ENCODE peak calls at places on chromosomes 6 and 20, in six cellular contexts. Q, E, V, N, P and D are unnamed samples.

GRCh38 chr6:36605560-36606391 is 11.6 kb downstream of the SRSF3 start:
- DNase-seq in E (no peak), V (no peak), Q (peak), P (peak), N (peak), D (no peak)

GRCh38 chr6:91852232-91852631 is 1265.4 kb upstream of the MAP3K7 start:
- DNase-seq in V (no peak), Q (no peak), N (no peak), P (no peak), E (no peak), D (no peak)

GRCh38 chr20:49595811-49596545 is 28.0 kb upstream of the PTGIS start:
- DNase-seq in P (no peak), N (peak), Q (no peak), V (peak), E (no peak), D (no peak)

GRCh38 chr20:34525342-34525708 is 9.1 kb downstream of the DYNLRB1 start:
- DNase-seq in Q (no peak), E (no peak), N (no peak), V (no peak), P (no peak), D (peak)

GRCh38 chr6:14278000-14278399 is 160.4 kb downstream of the CD83 start:
- DNase-seq in P (no peak), V (no peak), Q (no peak), N (no peak), E (no peak), D (no peak)

GRCh38 chr6:150717419-150717818 is 117.7 kb downstream of the PLEKHG1 start:
- DNase-seq in V (no peak), P (no peak), E (no peak), N (no peak), Q (no peak), D (no peak)

GRCh38 chr20:52838510-52839241 is 133.5 kb upstream of the TSHZ2 start:
- DNase-seq in N (no peak), V (no peak), Q (no peak), E (no peak), P (no peak), D (no peak)

GRCh38 chr6:132675749-132676148 is 16.8 kb upstream of the TAAR1 start:
- DNase-seq in N (no peak), V (no peak), Q (no peak), E (no peak), P (no peak), D (no peak)

GRCh38 chr6:99143108-99143828 is 195.5 kb upstream of the FBXL4 start:
- DNase-seq in Q (no peak), P (no peak), V (no peak), N (no peak), E (no peak), D (no peak)

GRCh38 chr6:155498370-155498769 is 42.7 kb upstream of the NOX3 start:
- DNase-seq in N (peak), E (no peak), V (peak), Q (no peak), P (no peak), D (no peak)

GRCh38 chr6:138609801-138610430 is 110.6 kb upstream of the NHSL1 start:
- DNase-seq in V (no peak), N (peak), P (no peak), E (no peak), Q (no peak), D (no peak)

GRCh38 chr20:62430311-62430853 is 3.0 kb upstream of the RBBP8NL start:
- DNase-seq in N (no peak), Q (no peak), V (no peak), P (no peak), E (no peak), D (no peak)

GRCh38 chr20:37226889-37227288 is 34.7 kb downstream of the GHRH start:
- DNase-seq in N (peak), P (no peak), V (peak), Q (no peak), E (no peak), D (no peak)

GRCh38 chr6:131383421-131384411 is 189.3 kb upstream of the ARG1 start:
- DNase-seq in V (no peak), N (peak), Q (no peak), P (no peak), E (no peak), D (no peak)

DNA sequence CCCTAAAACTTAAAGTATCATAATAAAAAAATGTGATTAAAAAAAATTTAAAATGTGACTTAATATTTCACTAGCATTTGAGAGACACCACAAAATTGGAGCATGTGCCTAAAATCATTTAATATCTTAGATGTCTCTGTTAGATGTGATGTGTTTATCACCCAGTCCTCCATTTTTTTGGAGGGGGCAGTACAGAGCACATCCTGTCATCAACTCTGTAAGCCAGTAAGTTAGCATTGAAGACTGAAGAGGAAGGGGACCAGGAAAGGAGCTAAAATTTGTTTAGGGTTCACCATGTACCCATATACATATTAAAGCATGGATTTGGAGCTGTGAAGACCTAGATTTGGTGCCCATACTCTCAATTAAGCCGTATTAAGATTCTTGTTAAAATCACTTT is 30.7 kb upstream of the ADIG start:
- DNase-seq in Q (no peak), P (no peak), V (no peak), E (no peak), N (no peak), D (no peak)
- TF ChIP-seq CTCF in Q (no peak), P (no peak), V (no peak), E (no peak), N (peak), D (peak)

GRCh38 chr6:18528084-18528743 is 141.1 kb downstream of the RNF144B start:
- DNase-seq in V (no peak), P (no peak), E (no peak), N (peak), Q (no peak), D (no peak)
- TF ChIP-seq CTCF in V (peak), P (no peak), E (no peak), N (peak), Q (no peak), D (peak)

DNA sequence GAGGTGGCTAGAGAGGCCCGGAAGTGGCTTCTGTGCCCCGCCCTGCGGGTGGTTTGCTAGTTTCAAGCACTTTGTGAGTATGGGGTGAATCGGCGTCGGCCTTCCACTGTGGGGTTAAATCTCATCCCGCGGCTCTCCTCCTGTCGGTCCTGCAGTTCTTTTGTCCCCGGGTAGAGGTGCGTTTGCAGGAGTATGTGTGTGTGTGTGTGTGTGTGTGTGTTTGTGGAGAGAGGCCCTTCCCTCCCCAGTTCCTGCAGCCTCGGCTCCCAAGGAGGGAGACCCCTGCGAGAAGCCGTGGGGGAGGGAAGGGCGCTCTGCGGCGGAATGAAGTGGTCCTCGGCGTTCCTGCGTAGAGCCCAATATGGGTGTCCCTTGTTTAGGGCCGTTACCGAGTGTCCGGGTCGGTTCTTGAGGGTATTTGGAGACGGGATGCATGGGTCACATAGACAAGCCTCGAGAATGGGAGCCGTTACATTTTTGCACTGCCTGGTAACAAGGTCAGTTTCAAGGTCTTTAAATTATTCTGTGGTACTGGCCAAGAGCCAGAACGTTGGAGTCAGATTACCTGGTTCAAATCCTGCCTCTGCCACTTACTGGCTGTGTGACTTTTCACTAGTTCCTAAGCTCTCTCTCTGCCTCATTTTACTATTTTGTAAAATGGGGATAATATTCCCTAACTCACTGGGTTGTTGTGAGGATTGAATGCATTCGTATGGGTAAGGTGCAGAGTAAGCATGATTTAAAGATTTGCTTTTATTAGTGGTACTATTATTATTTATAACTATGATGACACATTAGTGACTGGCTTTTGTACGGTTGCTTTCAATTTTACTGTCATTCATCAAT is at the start of gene ZKSCAN3:
- DNase-seq in V (peak), Q (peak), E (peak), P (peak), N (peak), D (peak)
- TF ChIP-seq CTCF in V (no peak), Q (no peak), E (no peak), P (no peak), N (no peak), D (no peak)

GRCh38 chr20:58555078-58555765 is 40.0 kb upstream of the APCDD1L start:
- DNase-seq in P (peak), Q (no peak), V (peak), E (no peak), N (peak), D (no peak)
- TF ChIP-seq CTCF in P (no peak), Q (no peak), V (no peak), E (no peak), N (no peak), D (no peak)

GRCh38 chr6:37696841-37697735 is 595 bp downstream of the MDGA1 start:
- DNase-seq in N (no peak), V (no peak), P (no peak), Q (peak), E (peak), D (no peak)
- TF ChIP-seq CTCF in N (no peak), V (no peak), P (no peak), Q (no peak), E (no peak), D (peak)

GRCh38 chr20:4953881-4954280 is 47.4 kb downstream of the SLC23A2 start:
- DNase-seq in P (no peak), Q (no peak), E (no peak), V (no peak), N (no peak), D (no peak)
- TF ChIP-seq CTCF in P (no peak), Q (no peak), E (no peak), V (no peak), N (no peak), D (no peak)

DNA sequence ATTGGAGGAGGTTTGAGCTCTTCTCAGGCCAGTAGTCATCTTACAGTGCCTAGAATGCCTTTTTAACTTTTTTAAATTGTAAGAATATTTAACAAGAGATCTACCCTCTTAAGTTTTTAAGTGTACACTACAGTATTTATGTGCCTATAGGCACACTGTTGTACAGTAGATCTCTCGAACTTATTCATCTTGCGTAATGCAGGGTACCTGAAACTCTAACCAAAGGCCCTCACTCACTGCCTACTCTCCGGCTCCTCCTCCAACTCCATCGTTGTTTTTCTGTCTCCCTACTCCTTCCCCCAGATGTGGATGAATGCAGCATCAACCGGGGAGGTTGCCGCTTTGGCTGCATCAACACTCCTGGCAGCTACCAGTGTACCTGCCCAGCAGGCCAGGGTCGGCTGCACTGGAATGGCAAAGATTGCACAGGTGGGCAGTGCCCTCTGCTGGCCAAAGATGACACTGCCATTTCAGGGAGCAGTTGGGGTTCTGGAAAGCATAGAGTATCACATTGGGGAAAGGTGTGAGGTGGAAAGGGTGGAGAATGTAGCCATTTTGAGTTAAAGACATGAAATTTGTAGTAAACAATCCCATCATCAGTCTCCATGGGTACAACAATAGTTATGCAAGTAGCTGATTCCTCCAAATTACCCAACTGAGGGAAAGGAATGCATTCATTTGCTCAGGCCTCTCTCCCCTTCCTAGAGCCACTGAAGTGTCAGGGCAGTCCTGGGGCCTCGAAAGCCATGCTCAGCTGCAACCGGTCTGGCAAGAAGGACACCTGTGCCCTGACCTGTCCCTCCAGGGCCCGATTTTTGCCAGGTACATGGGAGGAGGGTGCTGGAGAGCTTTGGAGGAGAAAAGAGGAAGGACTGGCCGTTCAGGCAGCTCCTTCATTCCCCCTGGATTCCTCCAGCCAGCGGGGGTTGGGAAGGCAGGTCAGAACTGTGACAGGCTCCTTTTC is 18.4 kb upstream of the ZNF76 start:
- DNase-seq in P (no peak), Q (peak), V (peak), E (peak), N (peak), D (peak)
- TF ChIP-seq CTCF in P (peak), Q (peak), V (peak), E (peak), N (peak), D (peak)